ENCODE peak calls at places on chromosomes 16 and 17, in six cellular contexts. M is cardiac muscle cell; G is stimulated activated CD4-positive, alpha-beta T cell treated with anti-CD3 and anti-CD28 coated beads, Interleukin-12 subunit alpha, Interleukin-12 subunit beta, amount 100 ng/mL, for 4 hours; Y is lung; Z is amygdala; F is left ventricle myocardium superior. U is an unnamed sample.

GRCh38 chr17:60398227-60398959 is 6.5 kb upstream of the USP32 start:
- DNase-seq in M (no peak), G (no peak), Y (no peak), Z (no peak), F (no peak), U (no peak)

GRCh38 chr17:73455767-73456166 is 144.0 kb upstream of the CDC42EP4 start:
- DNase-seq in M (no peak), G (no peak), Y (no peak), Z (no peak), F (no peak), U (no peak)

GRCh38 chr17:49548506-49549310 is 27.0 kb upstream of the NXPH3 start:
- DNase-seq in M (peak), G (no peak), Y (no peak), Z (no peak), F (peak), U (peak)

GRCh38 chr17:69525920-69526841 is 111.7 kb downstream of the MAP2K6 start:
- DNase-seq in M (peak), G (no peak), Y (no peak), Z (no peak), F (no peak), U (peak)

GRCh38 chr17:75822119-75822799 is 21.9 kb downstream of the UNC13D start:
- DNase-seq in M (no peak), G (peak), Y (peak), Z (no peak), F (peak), U (peak)

GRCh38 chr16:29848420-29849297 is 14.4 kb downstream of the CDIPT start:
- DNase-seq in M (peak), G (peak), Y (peak), Z (peak), F (peak), U (peak)

GRCh38 chr17:46044286-46044928 is 45.4 kb downstream of the STH start:
- DNase-seq in M (peak), G (peak), Y (peak), Z (peak), F (no peak), U (peak)

GRCh38 chr16:8850279-8850885 is 18.4 kb downstream of the CARHSP1 start:
- DNase-seq in M (no peak), G (no peak), Y (no peak), Z (no peak), F (peak), U (peak)

GRCh38 chr16:10738231-10739077 is 5.2 kb upstream of the NUBP1 start:
- DNase-seq in M (no peak), G (peak), Y (peak), Z (peak), F (peak), U (peak)

GRCh38 chr17:38663964-38664644 is 10.7 kb downstream of the EPOP start:
- DNase-seq in M (no peak), G (no peak), Y (no peak), Z (no peak), F (no peak), U (no peak)

GRCh38 chr17:78378225-78379133 is at the start of gene PGS1:
- DNase-seq in M (peak), G (peak), Y (peak), Z (no peak), F (peak), U (peak)

GRCh38 chr17:67506966-67507365 is 129.9 kb downstream of the PITPNC1 start:
- DNase-seq in M (no peak), G (no peak), Y (no peak), Z (no peak), F (no peak), U (no peak)

GRCh38 chr17:79473111-79473835 is 137.6 kb downstream of the RBFOX3 start:
- DNase-seq in M (no peak), G (no peak), Y (no peak), Z (no peak), F (no peak), U (no peak)

GRCh38 chr17:53150101-53150698 is 672.5 kb upstream of the KIF2B start:
- DNase-seq in M (peak), G (no peak), Y (no peak), Z (no peak), F (no peak), U (no peak)

GRCh38 chr17:74544991-74545441 is 899 bp downstream of the CD300C start:
- DNase-seq in M (no peak), G (no peak), Y (no peak), Z (no peak), F (no peak), U (no peak)

GRCh38 chr17:50177983-50178834 is 12.4 kb downstream of the SGCA start:
- DNase-seq in M (peak), G (peak), Y (peak), Z (no peak), F (peak), U (peak)

GRCh38 chr16:47753620-47754019 is 292.5 kb downstream of the PHKB start:
- DNase-seq in M (no peak), G (no peak), Y (no peak), Z (no peak), F (no peak), U (no peak)

GRCh38 chr16:86727131-86727530 is 148.8 kb downstream of the FOXL1 start:
- DNase-seq in M (peak), G (no peak), Y (no peak), Z (no peak), F (no peak), U (no peak)

GRCh38 chr17:49197346-49197998 is 12.9 kb downstream of the GNGT2 start:
- DNase-seq in M (no peak), G (no peak), Y (no peak), Z (no peak), F (no peak), U (no peak)

GRCh38 chr17:6454495-6455320 is 10.5 kb downstream of the PIMREG start:
- DNase-seq in M (no peak), G (no peak), Y (no peak), Z (no peak), F (no peak), U (peak)

GRCh38 chr17:77852666-77853207 is 105.8 kb upstream of the TNRC6C start:
- DNase-seq in M (no peak), G (no peak), Y (no peak), Z (no peak), F (peak), U (no peak)

GRCh38 chr17:8859029-8859803 is 8.3 kb downstream of the PIK3R6 start:
- DNase-seq in M (no peak), G (no peak), Y (no peak), Z (no peak), F (no peak), U (peak)

GRCh38 chr17:42979511-42980273 is at the start of gene PTGES3L:
- DNase-seq in M (peak), G (no peak), Y (no peak), Z (no peak), F (peak), U (peak)

GRCh38 chr16:11001611-11002010 is 57.2 kb downstream of the CLEC16A start:
- DNase-seq in M (no peak), G (no peak), Y (no peak), Z (no peak), F (no peak), U (no peak)

GRCh38 chr17:77096570-77097214 is 44.1 kb upstream of the SEC14L1 start:
- DNase-seq in M (peak), G (no peak), Y (no peak), Z (no peak), F (no peak), U (no peak)

GRCh38 chr17:50072925-50073324 is 17.0 kb downstream of the ITGA3 start:
- DNase-seq in M (no peak), G (no peak), Y (no peak), Z (no peak), F (no peak), U (no peak)

GRCh38 chr17:16351831-16352230 is 1.4 kb downstream of the CENPV start:
- DNase-seq in M (no peak), G (no peak), Y (no peak), Z (no peak), F (no peak), U (no peak)

GRCh38 chr17:33438136-33438535 is 145.0 kb upstream of the ASIC2 start:
- DNase-seq in M (no peak), G (no peak), Y (no peak), Z (no peak), F (no peak), U (no peak)

GRCh38 chr16:68082596-68083238 is 2.5 kb upstream of the NFATC3 start:
- DNase-seq in M (no peak), G (no peak), Y (no peak), Z (no peak), F (no peak), U (no peak)

GRCh38 chr17:67107811-67108210 is 63.5 kb downstream of the CACNG1 start:
- DNase-seq in M (no peak), G (no peak), Y (no peak), Z (no peak), F (no peak), U (no peak)

U was measured in H9.